ENCODE peak calls at places on chromosomes 7 and 10, in ten cellular contexts. I is psoas muscle, E is bronchial epithelial cell, Q is GM23338, G is A673, K is AG04450, J is tibial artery, R is breast epithelium, Y is fibroblast of the aortic adventitia, S is fibroblast of mammary gland. B is an unnamed sample.

GRCh38 chr10:74890460-74890859 is 64.1 kb downstream of the KAT6B start:
- DNase-seq in K (no peak), Q (no peak), Y (no peak), I (no peak), R (no peak), E (no peak), J (no peak), S (no peak), G (no peak), B (no peak)

GRCh38 chr10:62733654-62734293 is 70.7 kb upstream of the ADO start:
- DNase-seq in G (no peak), I (no peak), Q (no peak), S (no peak), E (peak; percentile 23), Y (no peak), R (no peak), J (no peak), K (no peak), B (peak; percentile 42)

GRCh38 chr7:151520419-151521229 is 929 bp upstream of the RHEB start:
- DNase-seq in Y (no peak), J (peak; percentile 82), I (peak; percentile 60), E (no peak), G (no peak), Q (peak; percentile 70), K (no peak), S (no peak), R (peak; percentile 56), B (peak; percentile 11)

GRCh38 chr10:70355234-70356021 is 27.0 kb downstream of the LRRC20 start:
- DNase-seq in R (no peak), K (no peak), Y (no peak), E (no peak), S (no peak), Q (no peak), J (no peak), I (no peak), G (peak; percentile 48), B (no peak)

GRCh38 chr10:82811621-82812020 is 936.6 kb downstream of the NRG3 start:
- DNase-seq in K (no peak), R (no peak), Q (peak; percentile 65), Y (peak; percentile 16), E (no peak), J (no peak), I (no peak), G (peak; percentile 12), S (peak; percentile 18), B (peak; percentile 3)

GRCh38 chr10:122054046-122055025 is 65.4 kb downstream of the TACC2 start:
- DNase-seq in J (peak; percentile 81), Y (peak; percentile 74), E (peak; percentile 65), R (no peak), K (no peak), I (peak; percentile 72), S (peak; percentile 82), G (peak; percentile 24), Q (peak; percentile 83), B (peak; percentile 39)

GRCh38 chr10:3068201-3068967 is 1.0 kb downstream of the PFKP start:
- DNase-seq in I (peak; percentile 70), K (no peak), G (peak; percentile 83), R (peak; percentile 39), S (peak; percentile 57), Y (peak; percentile 68), E (no peak), Q (peak; percentile 68), J (peak; percentile 82), B (peak; percentile 63)

GRCh38 chr10:5897504-5897903 is 7.5 kb downstream of the FBH1 start:
- DNase-seq in G (no peak), Q (no peak), R (no peak), K (no peak), S (no peak), I (no peak), E (no peak), J (no peak), Y (no peak), B (no peak)

GRCh38 chr10:15144788-15145187 is 23.7 kb downstream of the NMT2 start:
- DNase-seq in I (no peak), J (no peak), E (no peak), K (no peak), R (no peak), Y (peak; percentile 55), Q (no peak), G (no peak), S (peak; percentile 85), B (no peak)

GRCh38 chr7:28708033-28708451 is 250.1 kb downstream of the TRIL start:
- DNase-seq in S (peak; percentile 89), J (no peak), Y (peak; percentile 84), E (no peak), R (no peak), K (no peak), I (peak; percentile 36), Q (peak; percentile 22), G (peak; percentile 85), B (peak; percentile 83)
- TF ChIP-seq CTCF in S (no peak), J (no peak), Y (no peak), E (no peak), R (no peak), K (no peak), I (no peak), Q (no peak), G (no peak), B (no peak)

GRCh38 chr7:106012184-106012583 is 49.1 kb downstream of the CDHR3 start:
- DNase-seq in J (no peak), I (no peak), S (no peak), R (no peak), Y (no peak), K (no peak), E (no peak), Q (no peak), G (no peak), B (no peak)
- H3K4me3 ChIP-seq in J (no peak overlapping the region), I (no peak overlapping the region), S (no peak overlapping the region), R (no peak overlapping the region), Y (no peak overlapping the region), K (no peak overlapping the region), E (no peak overlapping the region), Q (no peak overlapping the region), G (no peak overlapping the region), B (no peak overlapping the region)

GRCh38 chr7:149007615-149008014 is 20.7 kb downstream of the PDIA4 start:
- DNase-seq in I (no peak), Y (no peak), Q (no peak), E (no peak), J (no peak), R (no peak), G (no peak), S (no peak), K (no peak), B (no peak)
- TF ChIP-seq CTCF in I (no peak), Y (peak; percentile 6), Q (peak; percentile 27), E (no peak), J (no peak), R (no peak), G (peak; percentile 26), S (peak; percentile 16), K (peak; percentile 20), B (peak; percentile 25)

GRCh38 chr10:125092564-125093031 is 67.8 kb downstream of the CTBP2 start:
- DNase-seq in I (peak; percentile 41), E (no peak), J (peak; percentile 60), S (no peak), G (no peak), K (no peak), Y (no peak), Q (no peak), R (no peak), B (no peak)

GRCh38 chr10:125094826-125095225 is 65.5 kb downstream of the CTBP2 start:
- DNase-seq in R (no peak), J (peak; percentile 63), Y (no peak), S (peak; percentile 51), G (no peak), K (no peak), Q (no peak), E (no peak), I (no peak), B (no peak)

GRCh38 chr10:125091891-125092290 is 68.5 kb downstream of the CTBP2 start:
- DNase-seq in E (no peak), S (peak; percentile 26), I (no peak), R (no peak), Q (no peak), G (no peak), K (no peak), J (no peak), Y (peak; percentile 44), B (no peak)

GRCh38 chr10:125094111-125094705 is 66.2 kb downstream of the CTBP2 start:
- DNase-seq in S (no peak), K (no peak), E (no peak), Y (no peak), J (peak; percentile 61), I (no peak), Q (no peak), R (no peak), G (no peak), B (no peak)

GRCh38 chr10:125093199-125093841 is 67.0 kb downstream of the CTBP2 start:
- DNase-seq in E (no peak), R (no peak), I (peak; percentile 74), Q (no peak), K (peak; percentile 41), S (peak; percentile 48), J (peak; percentile 89), Y (peak; percentile 72), G (no peak), B (peak; percentile 71)
- H3K4me3 ChIP-seq in E (no peak overlapping the region), R (no peak overlapping the region), I (peak overlapping the region; percentile 50), Q (no peak overlapping the region), K (no peak overlapping the region), S (no peak overlapping the region), J (no peak overlapping the region), Y (no peak overlapping the region), G (no peak overlapping the region), B (peak overlapping the region; percentile 30)

GRCh38 chr7:34430456-34430855 is 227.6 kb upstream of the NPSR1 start:
- DNase-seq in E (peak; percentile 63), K (no peak), G (peak; percentile 54), S (peak; percentile 57), R (no peak), Y (peak; percentile 85), Q (peak; percentile 26), J (no peak), I (no peak), B (peak; percentile 84)
- TF ChIP-seq CTCF in E (peak; percentile 68), K (peak; percentile 39), G (peak; percentile 66), S (peak; percentile 50), R (no peak), Y (peak; percentile 54), Q (peak; percentile 57), J (peak; percentile 13), I (no peak), B (peak; percentile 66)

GRCh38 chr7:121279822-121280221 is 49.0 kb upstream of the WNT16 start:
- DNase-seq in E (no peak), I (no peak), S (no peak), G (no peak), J (no peak), Y (no peak), Q (no peak), R (no peak), K (no peak), B (no peak)

GRCh38 chr7:121276276-121276675 is 52.5 kb upstream of the WNT16 start:
- DNase-seq in S (no peak), E (no peak), G (no peak), K (no peak), I (no peak), R (no peak), Y (no peak), J (no peak), Q (no peak), B (no peak)

GRCh38 chr7:121275204-121275603 is 53.6 kb upstream of the WNT16 start:
- DNase-seq in G (no peak), J (no peak), K (no peak), Q (no peak), R (no peak), E (no peak), I (no peak), Y (no peak), S (no peak), B (no peak)

GRCh38 chr7:121279060-121279620 is 49.7 kb upstream of the WNT16 start:
- DNase-seq in I (no peak), R (no peak), S (no peak), E (no peak), G (no peak), Q (no peak), J (no peak), K (no peak), Y (no peak), B (no peak)

GRCh38 chr7:121278120-121279021 is 50.4 kb upstream of the WNT16 start:
- DNase-seq in G (peak; percentile 28), K (no peak), S (peak; percentile 77), Q (peak; percentile 20), R (no peak), I (no peak), E (peak; percentile 69), J (no peak), Y (peak; percentile 50), B (no peak)
- H3K4me3 ChIP-seq in G (no peak overlapping the region), K (no peak overlapping the region), S (no peak overlapping the region), Q (no peak overlapping the region), R (no peak overlapping the region), I (no peak overlapping the region), E (no peak overlapping the region), J (no peak overlapping the region), Y (no peak overlapping the region), B (no peak overlapping the region)